ENCODE peak calls at places on chromosomes 7 and 10, in eight cellular contexts. One of them, this sample, is unnamed.

GRCh38 chr10:119896937-119897336 is 4.4 kb downstream of the SEC23IP start:
- DNase-seq in GM23248: peak; percentile 53
- DNase-seq in OCI-LY7: no peak
- DNase-seq in PC-3: peak; percentile 23
- DNase-seq in MM.1S: no peak
- DNase-seq in PC-9: no peak
- DNase-seq in Karpas-422: no peak
- DNase-seq in HCT116: no peak
- DNase-seq in this sample: peak; percentile 59

GRCh38 chr10:29409241-29410051 is 120.6 kb downstream of the LYZL1 start:
- DNase-seq in GM23248: peak; percentile 86
- DNase-seq in OCI-LY7: no peak
- DNase-seq in PC-3: peak; percentile 61
- DNase-seq in MM.1S: no peak
- DNase-seq in PC-9: no peak
- DNase-seq in Karpas-422: no peak
- DNase-seq in HCT116: peak; percentile 43
- DNase-seq in this sample: no peak

GRCh38 chr10:43943119-43943824 is 294.6 kb upstream of the ZNF32 start:
- DNase-seq in GM23248: no peak
- DNase-seq in OCI-LY7: peak; percentile 37
- DNase-seq in PC-3: no peak
- DNase-seq in MM.1S: no peak
- DNase-seq in PC-9: no peak
- DNase-seq in Karpas-422: peak; percentile 66
- DNase-seq in HCT116: no peak
- DNase-seq in this sample: no peak

GRCh38 chr10:83127942-83128575 is 1011.2 kb upstream of the GHITM start:
- DNase-seq in GM23248: no peak
- DNase-seq in OCI-LY7: no peak
- DNase-seq in PC-3: no peak
- DNase-seq in MM.1S: no peak
- DNase-seq in PC-9: no peak
- DNase-seq in Karpas-422: no peak
- DNase-seq in HCT116: no peak
- DNase-seq in this sample: no peak

GRCh38 chr10:97169911-97170693 is 15.7 kb downstream of the SLIT1 start:
- DNase-seq in GM23248: no peak
- DNase-seq in OCI-LY7: no peak
- DNase-seq in PC-3: peak; percentile 30
- DNase-seq in MM.1S: no peak
- DNase-seq in PC-9: peak; percentile 36
- DNase-seq in Karpas-422: no peak
- DNase-seq in HCT116: no peak
- DNase-seq in this sample: no peak

GRCh38 chr7:108094375-108094774 is 35.8 kb downstream of the LAMB4 start:
- DNase-seq in GM23248: peak; percentile 84
- DNase-seq in OCI-LY7: no peak
- DNase-seq in PC-3: no peak
- DNase-seq in MM.1S: no peak
- DNase-seq in PC-9: no peak
- DNase-seq in Karpas-422: no peak
- DNase-seq in HCT116: no peak
- DNase-seq in this sample: no peak

GRCh38 chr10:126734015-126734414 is 63.5 kb upstream of the C10orf90 start:
- DNase-seq in GM23248: peak; percentile 65
- DNase-seq in OCI-LY7: no peak
- DNase-seq in PC-3: no peak
- DNase-seq in MM.1S: no peak
- DNase-seq in PC-9: no peak
- DNase-seq in Karpas-422: no peak
- DNase-seq in HCT116: no peak
- DNase-seq in this sample: no peak

GRCh38 chr10:31942435-31942834 is 13.8 kb upstream of the ARHGAP12 start:
- DNase-seq in GM23248: no peak
- DNase-seq in OCI-LY7: no peak
- DNase-seq in PC-3: no peak
- DNase-seq in MM.1S: no peak
- DNase-seq in PC-9: no peak
- DNase-seq in Karpas-422: no peak
- DNase-seq in HCT116: no peak
- DNase-seq in this sample: no peak

GRCh38 chr7:141920281-141920680 is 4.1 kb downstream of the OR9A4 start:
- DNase-seq in GM23248: peak; percentile 29
- DNase-seq in OCI-LY7: no peak
- DNase-seq in PC-3: peak; percentile 11
- DNase-seq in MM.1S: no peak
- DNase-seq in PC-9: peak; percentile 67
- DNase-seq in Karpas-422: no peak
- DNase-seq in HCT116: no peak
- DNase-seq in this sample: no peak

GRCh38 chr7:33773053-33773452 is 132.3 kb upstream of the BMPER start:
- DNase-seq in GM23248: peak; percentile 88
- DNase-seq in OCI-LY7: no peak
- DNase-seq in PC-3: peak; percentile 87
- DNase-seq in MM.1S: no peak
- DNase-seq in PC-9: no peak
- DNase-seq in Karpas-422: no peak
- DNase-seq in HCT116: no peak
- DNase-seq in this sample: no peak

GRCh38 chr10:93333278-93333978 is 148.7 kb downstream of the MYOF start:
- DNase-seq in GM23248: no peak
- DNase-seq in OCI-LY7: no peak
- DNase-seq in PC-3: peak; percentile 62
- DNase-seq in MM.1S: no peak
- DNase-seq in PC-9: peak; percentile 56
- DNase-seq in Karpas-422: no peak
- DNase-seq in HCT116: no peak
- DNase-seq in this sample: no peak

GRCh38 chr7:98223898-98224700 is 12.9 kb downstream of the BHLHA15 start:
- DNase-seq in GM23248: no peak
- DNase-seq in OCI-LY7: no peak
- DNase-seq in PC-3: no peak
- DNase-seq in MM.1S: no peak
- DNase-seq in PC-9: no peak
- DNase-seq in Karpas-422: no peak
- DNase-seq in HCT116: no peak
- DNase-seq in this sample: peak; percentile 3

GRCh38 chr7:47538846-47539311 is 43.0 kb downstream of the TNS3 start:
- DNase-seq in GM23248: no peak
- DNase-seq in OCI-LY7: no peak
- DNase-seq in PC-3: peak; percentile 46
- DNase-seq in MM.1S: no peak
- DNase-seq in PC-9: no peak
- DNase-seq in Karpas-422: no peak
- DNase-seq in HCT116: no peak
- DNase-seq in this sample: no peak

GRCh38 chr10:32971536-32972091 is 13.6 kb upstream of the ITGB1 start:
- DNase-seq in GM23248: no peak
- DNase-seq in OCI-LY7: peak; percentile 92
- DNase-seq in PC-3: peak; percentile 73
- DNase-seq in MM.1S: peak; percentile 52
- DNase-seq in PC-9: peak; percentile 87
- DNase-seq in Karpas-422: peak; percentile 97
- DNase-seq in HCT116: no peak
- DNase-seq in this sample: peak; percentile 44

GRCh38 chr7:73864981-73865711 is 4.2 kb downstream of the TMEM270 start:
- DNase-seq in GM23248: no peak
- DNase-seq in OCI-LY7: no peak
- DNase-seq in PC-3: no peak
- DNase-seq in MM.1S: no peak
- DNase-seq in PC-9: no peak
- DNase-seq in Karpas-422: no peak
- DNase-seq in HCT116: no peak
- DNase-seq in this sample: no peak

GRCh38 chr7:33854178-33854577 is 51.2 kb upstream of the BMPER start:
- DNase-seq in GM23248: peak; percentile 91
- DNase-seq in OCI-LY7: no peak
- DNase-seq in PC-3: peak; percentile 70
- DNase-seq in MM.1S: no peak
- DNase-seq in PC-9: no peak
- DNase-seq in Karpas-422: no peak
- DNase-seq in HCT116: no peak
- DNase-seq in this sample: no peak

GRCh38 chr7:88450874-88451273 is 144.2 kb upstream of the STEAP4 start:
- DNase-seq in GM23248: no peak
- DNase-seq in OCI-LY7: no peak
- DNase-seq in PC-3: no peak
- DNase-seq in MM.1S: no peak
- DNase-seq in PC-9: no peak
- DNase-seq in Karpas-422: no peak
- DNase-seq in HCT116: no peak
- DNase-seq in this sample: no peak

GRCh38 chr7:131898418-131898817 is 342.0 kb upstream of the PODXL start:
- DNase-seq in GM23248: peak; percentile 66
- DNase-seq in OCI-LY7: no peak
- DNase-seq in PC-3: peak; percentile 15
- DNase-seq in MM.1S: no peak
- DNase-seq in PC-9: no peak
- DNase-seq in Karpas-422: no peak
- DNase-seq in HCT116: no peak
- DNase-seq in this sample: no peak
- H3K9me2 ChIP-seq in GM23248: no peaks in the 10 kb centered on the region
- H3K9me2 ChIP-seq in OCI-LY7: no peaks in the 10 kb centered on the region
- H3K9me2 ChIP-seq in PC-3: no peaks in the 10 kb centered on the region
- H3K9me2 ChIP-seq in MM.1S: no peaks in the 10 kb centered on the region
- H3K9me2 ChIP-seq in PC-9: no peaks in the 10 kb centered on the region
- H3K9me2 ChIP-seq in Karpas-422: no peaks in the 10 kb centered on the region
- H3K9me2 ChIP-seq in HCT116: no peaks in the 10 kb centered on the region
- H3K9me2 ChIP-seq in this sample: no peaks in the 10 kb centered on the region

GRCh38 chr7:54709283-54709682 is 49.7 kb downstream of the SEC61G start:
- DNase-seq in GM23248: no peak
- DNase-seq in OCI-LY7: no peak
- DNase-seq in PC-3: no peak
- DNase-seq in MM.1S: no peak
- DNase-seq in PC-9: no peak
- DNase-seq in Karpas-422: no peak
- DNase-seq in HCT116: no peak
- DNase-seq in this sample: no peak

GRCh38 chr7:54711900-54712595 is 47.0 kb downstream of the SEC61G start:
- DNase-seq in GM23248: no peak
- DNase-seq in OCI-LY7: no peak
- DNase-seq in PC-3: no peak
- DNase-seq in MM.1S: no peak
- DNase-seq in PC-9: no peak
- DNase-seq in Karpas-422: no peak
- DNase-seq in HCT116: no peak
- DNase-seq in this sample: no peak

DNA sequence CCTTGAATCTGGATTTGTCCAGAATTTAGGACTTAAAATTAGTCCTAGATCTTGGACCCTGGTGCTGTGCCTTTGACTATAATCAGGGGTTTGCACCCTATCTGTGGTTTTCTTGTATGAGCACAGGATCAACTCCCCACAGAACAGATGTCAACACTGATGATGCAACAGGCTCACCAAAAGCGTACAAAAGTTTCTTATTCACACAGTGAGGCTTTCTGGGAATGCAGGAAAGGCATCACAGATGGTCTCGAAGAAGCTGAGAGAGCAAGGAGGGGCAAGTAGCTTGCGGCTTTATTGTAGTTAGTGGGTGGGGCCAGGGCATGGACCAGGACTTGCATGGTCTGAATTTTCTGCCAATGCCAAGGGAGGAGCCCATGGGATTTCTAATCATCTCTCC is 46.2 kb downstream of the SEC61G start:
- DNase-seq in GM23248: no peak
- DNase-seq in OCI-LY7: no peak
- DNase-seq in PC-3: no peak
- DNase-seq in MM.1S: no peak
- DNase-seq in PC-9: no peak
- DNase-seq in Karpas-422: no peak
- DNase-seq in HCT116: no peak
- DNase-seq in this sample: no peak
- H3K9me2 ChIP-seq in GM23248: no peaks in the 10 kb centered on the region
- H3K9me2 ChIP-seq in OCI-LY7: no peaks in the 10 kb centered on the region
- H3K9me2 ChIP-seq in PC-3: no peaks in the 10 kb centered on the region
- H3K9me2 ChIP-seq in MM.1S: no peaks in the 10 kb centered on the region
- H3K9me2 ChIP-seq in PC-9: no peaks in the 10 kb centered on the region
- H3K9me2 ChIP-seq in Karpas-422: no peaks in the 10 kb centered on the region
- H3K9me2 ChIP-seq in HCT116: no peaks in the 10 kb centered on the region
- H3K9me2 ChIP-seq in this sample: no peaks in the 10 kb centered on the region

GRCh38 chr7:103413407-103413806 is 32.6 kb downstream of the SLC26A5 start:
- DNase-seq in GM23248: no peak
- DNase-seq in OCI-LY7: no peak
- DNase-seq in PC-3: no peak
- DNase-seq in MM.1S: no peak
- DNase-seq in PC-9: no peak
- DNase-seq in Karpas-422: no peak
- DNase-seq in HCT116: no peak
- DNase-seq in this sample: no peak
- H3K9me2 ChIP-seq in GM23248: no peaks in the 10 kb centered on the region
- H3K9me2 ChIP-seq in OCI-LY7: no peaks in the 10 kb centered on the region
- H3K9me2 ChIP-seq in PC-3: no peaks in the 10 kb centered on the region
- H3K9me2 ChIP-seq in MM.1S: no peaks in the 10 kb centered on the region
- H3K9me2 ChIP-seq in PC-9: no peaks in the 10 kb centered on the region
- H3K9me2 ChIP-seq in Karpas-422: no peaks in the 10 kb centered on the region
- H3K9me2 ChIP-seq in HCT116: no peaks in the 10 kb centered on the region
- H3K9me2 ChIP-seq in this sample: no peaks in the 10 kb centered on the region

GRCh38 chr7:36887235-36887634 is 162.9 kb upstream of the AOAH start:
- DNase-seq in GM23248: no peak
- DNase-seq in OCI-LY7: no peak
- DNase-seq in PC-3: no peak
- DNase-seq in MM.1S: no peak
- DNase-seq in PC-9: no peak
- DNase-seq in Karpas-422: no peak
- DNase-seq in HCT116: no peak
- DNase-seq in this sample: no peak

GRCh38 chr7:36881206-36881605 is 156.9 kb upstream of the AOAH start:
- DNase-seq in GM23248: no peak
- DNase-seq in OCI-LY7: no peak
- DNase-seq in PC-3: no peak
- DNase-seq in MM.1S: no peak
- DNase-seq in PC-9: no peak
- DNase-seq in Karpas-422: no peak
- DNase-seq in HCT116: no peak
- DNase-seq in this sample: no peak

GRCh38 chr7:36889182-36889581 is 164.9 kb upstream of the AOAH start:
- DNase-seq in GM23248: no peak
- DNase-seq in OCI-LY7: no peak
- DNase-seq in PC-3: no peak
- DNase-seq in MM.1S: no peak
- DNase-seq in PC-9: no peak
- DNase-seq in Karpas-422: no peak
- DNase-seq in HCT116: no peak
- DNase-seq in this sample: no peak

GRCh38 chr7:36887969-36888368 is 163.7 kb upstream of the AOAH start:
- DNase-seq in GM23248: no peak
- DNase-seq in OCI-LY7: no peak
- DNase-seq in PC-3: no peak
- DNase-seq in MM.1S: no peak
- DNase-seq in PC-9: no peak
- DNase-seq in Karpas-422: no peak
- DNase-seq in HCT116: no peak
- DNase-seq in this sample: no peak

DNA sequence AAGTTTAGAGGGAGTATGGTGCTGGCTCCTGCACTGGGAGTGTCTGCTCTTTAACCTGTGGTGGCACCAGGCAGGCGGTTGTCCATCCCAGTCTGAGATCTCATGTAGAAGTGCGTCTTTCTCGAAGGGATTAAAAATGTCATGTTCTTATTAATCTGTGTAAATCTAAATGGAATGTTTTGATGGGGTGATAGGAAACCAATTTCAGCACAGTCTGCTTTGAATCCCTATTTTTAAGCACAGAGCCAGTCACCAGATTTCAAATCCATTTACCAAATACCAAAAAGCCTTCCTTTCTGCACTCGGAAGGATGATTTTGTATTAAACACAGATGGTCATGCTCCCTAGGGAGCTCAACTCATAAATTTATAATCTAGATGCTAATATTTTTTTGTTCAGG is 160.6 kb upstream of the AOAH start:
- DNase-seq in GM23248: no peak
- DNase-seq in OCI-LY7: no peak
- DNase-seq in PC-3: no peak
- DNase-seq in MM.1S: no peak
- DNase-seq in PC-9: no peak
- DNase-seq in Karpas-422: no peak
- DNase-seq in HCT116: no peak
- DNase-seq in this sample: no peak
- H3K9me2 ChIP-seq in GM23248: no peaks in the 10 kb centered on the region
- H3K9me2 ChIP-seq in OCI-LY7: no peaks in the 10 kb centered on the region
- H3K9me2 ChIP-seq in PC-3: no peaks in the 10 kb centered on the region
- H3K9me2 ChIP-seq in MM.1S: no peaks in the 10 kb centered on the region
- H3K9me2 ChIP-seq in PC-9: no peaks in the 10 kb centered on the region
- H3K9me2 ChIP-seq in Karpas-422: no peaks in the 10 kb centered on the region
- H3K9me2 ChIP-seq in HCT116: no peaks in the 10 kb centered on the region
- H3K9me2 ChIP-seq in this sample: no peaks in the 10 kb centered on the region